ENCODE peak calls at places on chromosomes 11 and 22, in five cellular contexts. F, Y, Z, W and C are unnamed samples.

GRCh38 chr22:40764743-40765441 is 54.3 kb downstream of the SLC25A17 start:
- DNase-seq in F (no peak), Y (no peak), Z (no peak), W (no peak), C (no peak)

GRCh38 chr22:30574095-30574981 is at the start of gene GAL3ST1:
- DNase-seq in F (no peak), Y (no peak), Z (no peak), W (peak), C (no peak)

GRCh38 chr22:29308791-29309262 is 2.4 kb downstream of the GAS2L1 start:
- DNase-seq in F (peak), Y (no peak), Z (no peak), W (no peak), C (no peak)

GRCh38 chr22:20610757-20611156 is 103.3 kb downstream of the MED15 start:
- DNase-seq in F (no peak), Y (no peak), Z (no peak), W (no peak), C (no peak)

GRCh38 chr11:2901854-2902783 is 16.5 kb upstream of the CDKN1C start:
- DNase-seq in F (peak), Y (peak), Z (peak), W (peak), C (peak)

GRCh38 chr22:49325531-49326395 is 501.9 kb downstream of the BRD1 start:
- DNase-seq in F (no peak), Y (no peak), Z (no peak), W (no peak), C (no peak)

GRCh38 chr22:46846154-46846831 is 83.8 kb downstream of the TBC1D22A start:
- DNase-seq in F (no peak), Y (no peak), Z (no peak), W (no peak), C (no peak)

GRCh38 chr11:324131-324530 is 3.5 kb upstream of the IFITM3 start:
- DNase-seq in F (no peak), Y (no peak), Z (no peak), W (no peak), C (no peak)

GRCh38 chr11:102410382-102410784 is 42.2 kb downstream of the TMEM123 start:
- DNase-seq in F (no peak), Y (no peak), Z (no peak), W (no peak), C (no peak)

GRCh38 chr11:68615657-68616056 is 68.7 kb upstream of the GAL start:
- DNase-seq in F (no peak), Y (no peak), Z (no peak), W (no peak), C (no peak)

GRCh38 chr11:1848640-1849265 is 4.1 kb upstream of the LSP1 start:
- DNase-seq in F (no peak), Y (no peak), Z (no peak), W (no peak), C (no peak)

GRCh38 chr11:102359372-102359771 is 12.4 kb downstream of the BIRC2 start:
- DNase-seq in F (no peak), Y (no peak), Z (no peak), W (no peak), C (no peak)

GRCh38 chr11:57982763-57983162 is 40.9 kb upstream of the OR9Q1 start:
- DNase-seq in F (no peak), Y (no peak), Z (no peak), W (no peak), C (no peak)

GRCh38 chr11:127074151-127074761 is 73.7 kb upstream of the KIRREL3 start:
- DNase-seq in F (peak), Y (no peak), Z (peak), W (no peak), C (no peak)

GRCh38 chr11:119108151-119108856 is 1.2 kb downstream of the C2CD2L start:
- DNase-seq in F (no peak), Y (peak), Z (no peak), W (no peak), C (no peak)

GRCh38 chr22:25508161-25508560 is 56.3 kb upstream of the GRK3 start:
- DNase-seq in F (no peak), Y (no peak), Z (no peak), W (no peak), C (no peak)

GRCh38 chr22:43891360-43892182 is at the start of gene PNPLA5:
- DNase-seq in F (no peak), Y (no peak), Z (no peak), W (peak), C (no peak)

GRCh38 chr11:57556041-57556440 is 11.4 kb downstream of the UBE2L6 start:
- DNase-seq in F (no peak), Y (no peak), Z (no peak), W (no peak), C (no peak)

GRCh38 chr11:76667856-76668255 is 2.7 kb downstream of the LRRC32 start:
- DNase-seq in F (no peak), Y (no peak), Z (no peak), W (no peak), C (no peak)

GRCh38 chr22:49296561-49296960 is 531.1 kb downstream of the BRD1 start:
- DNase-seq in F (no peak), Y (no peak), Z (no peak), W (no peak), C (no peak)